ENCODE peak calls at places on chromosomes 16 and 17, in six cellular contexts. N is stomach, A is A172, U is endothelial cell, K is ELR, E is PC-9. B is an unnamed sample.

GRCh38 chr17:6927290-6927844 is 68.5 kb upstream of the ALOX12 start:
- DNase-seq in N (no peak), A (peak), U (no peak), K (peak), E (peak), B (peak)

GRCh38 chr17:15944720-15945492 is at the start of gene ADORA2B:
- DNase-seq in N (peak), A (no peak), U (peak), K (peak), E (peak), B (peak)

GRCh38 chr17:56121661-56122060 is 31.6 kb upstream of the ANKFN1 start:
- DNase-seq in N (no peak), A (no peak), U (no peak), K (peak), E (no peak), B (no peak)

GRCh38 chr17:2749784-2750181 is 331 bp upstream of the CCDC92B start:
- DNase-seq in N (peak), A (peak), U (peak), K (peak), E (peak), B (peak)

GRCh38 chr16:46649571-46649970 is 28.4 kb upstream of the SHCBP1 start:
- DNase-seq in N (no peak), A (peak), U (no peak), K (no peak), E (no peak), B (no peak)

GRCh38 chr17:1071103-1071825 is 74.3 kb downstream of the TIMM22 start:
- DNase-seq in N (no peak), A (no peak), U (no peak), K (no peak), E (no peak), B (no peak)

GRCh38 chr16:48382131-48382530 is 3.1 kb downstream of the SIAH1 start:
- DNase-seq in N (no peak), A (no peak), U (no peak), K (no peak), E (no peak), B (no peak)

GRCh38 chr16:82033683-82034300 is 1.3 kb upstream of the HSD17B2 start:
- DNase-seq in N (peak), A (no peak), U (no peak), K (no peak), E (no peak), B (no peak)

GRCh38 chr17:11324846-11325420 is 83.9 kb downstream of the SHISA6 start:
- DNase-seq in N (no peak), A (no peak), U (no peak), K (no peak), E (no peak), B (no peak)

GRCh38 chr17:81427446-81428120 is 32.3 kb downstream of the BAHCC1 start:
- DNase-seq in N (peak), A (peak), U (no peak), K (no peak), E (no peak), B (no peak)

GRCh38 chr17:74156878-74157277 is 46.6 kb upstream of the RPL38 start:
- DNase-seq in N (no peak), A (no peak), U (no peak), K (no peak), E (no peak), B (no peak)

GRCh38 chr16:84867696-84868095 is 47.9 kb downstream of the CRISPLD2 start:
- DNase-seq in N (no peak), A (no peak), U (no peak), K (no peak), E (no peak), B (no peak)

GRCh38 chr17:62703269-62703775 is 75.9 kb downstream of the MRC2 start:
- DNase-seq in N (peak), A (peak), U (no peak), K (peak), E (peak), B (peak)

GRCh38 chr17:80501739-80502577 is 25.6 kb upstream of the NPTX1 start:
- DNase-seq in N (no peak), A (peak), U (no peak), K (peak), E (no peak), B (peak)

GRCh38 chr17:66432996-66433556 is 130.7 kb downstream of the PRKCA start:
- DNase-seq in N (no peak), A (peak), U (no peak), K (peak), E (no peak), B (no peak)

GRCh38 chr16:60181542-60181941 is 1447.4 kb upstream of the GOT2 start:
- DNase-seq in N (no peak), A (no peak), U (no peak), K (no peak), E (no peak), B (no peak)

GRCh38 chr17:14202388-14203166 is 34.1 kb downstream of the CDRT15 start:
- DNase-seq in N (no peak), A (no peak), U (no peak), K (no peak), E (no peak), B (no peak)

GRCh38 chr17:68085751-68086445 is 50.4 kb downstream of the KPNA2 start:
- DNase-seq in N (peak), A (no peak), U (no peak), K (no peak), E (no peak), B (no peak)

GRCh38 chr16:66472961-66473610 is 46.0 kb downstream of the BEAN1 start:
- DNase-seq in N (no peak), A (no peak), U (no peak), K (no peak), E (no peak), B (no peak)

GRCh38 chr17:9026741-9027140 is 5.4 kb downstream of the NTN1 start:
- DNase-seq in N (no peak), A (no peak), U (no peak), K (no peak), E (no peak), B (no peak)